ENCODE peak calls at places on chromosome 3, in five cellular contexts. B is IMR-90, K is neuronal stem cell, W is mesenchymal stem cell, O is H1. Z is an unnamed sample. For H3K79me1 and H3K9me3, the result is how much of the 10 kb centered on the place peaks cover.

GRCh38 chr3:126025116-126025729 is 56.2 kb downstream of the ROPN1B start:
- DNase-seq in K (no peak), B (no peak), W (no peak), O (no peak), Z (peak)

GRCh38 chr3:117939628-117940027 is 1095.0 kb downstream of the IGSF11 start:
- DNase-seq in B (no peak), O (no peak), K (no peak), W (no peak), Z (no peak)

GRCh38 chr3:142940472-142940871 is 23.0 kb downstream of the PAQR9 start:
- DNase-seq in W (no peak), B (no peak), K (no peak), O (no peak), Z (no peak)

GRCh38 chr3:111917300-111917699 is 58.2 kb downstream of the PHLDB2 start:
- DNase-seq in K (peak), O (no peak), W (no peak), B (peak), Z (no peak)

GRCh38 chr3:43699864-43700263 is 9.1 kb downstream of the ABHD5 start:
- DNase-seq in O (no peak), B (peak), W (no peak), K (no peak), Z (no peak)

GRCh38 chr3:43872901-43873300 is 182.2 kb downstream of the ABHD5 start:
- DNase-seq in B (peak), K (no peak), O (no peak), W (peak), Z (peak)

GRCh38 chr3:178841011-178841410 is 230.6 kb downstream of the ZMAT3 start:
- DNase-seq in B (no peak), O (no peak), K (no peak), W (no peak), Z (no peak)

GRCh38 chr3:157499342-157499963 is 3.8 kb downstream of the VEPH1 start:
- DNase-seq in K (peak), B (no peak), O (peak), W (peak), Z (peak)

GRCh38 chr3:133835418-133835743 is 29.8 kb downstream of the SRPRB start:
- DNase-seq in O (no peak), B (no peak), W (no peak), K (no peak), Z (peak)

GRCh38 chr3:140290105-140290504 is 355.1 kb downstream of the CLSTN2 start:
- DNase-seq in O (no peak), B (no peak), W (no peak), K (no peak), Z (no peak)

GRCh38 chr3:179196098-179196497 is 47.9 kb downstream of the PIK3CA start:
- DNase-seq in O (no peak), K (no peak), W (peak), B (peak), Z (no peak)

GRCh38 chr3:129794319-129795201 is 99.0 kb downstream of the TMCC1 start:
- DNase-seq in W (peak), B (no peak), O (peak), K (peak), Z (peak)

GRCh38 chr3:138941259-138941885 is 5.6 kb downstream of the FOXL2 start:
- DNase-seq in O (no peak), B (peak), K (peak), W (peak), Z (peak)

GRCh38 chr3:66399529-66400232 is 101.1 kb downstream of the LRIG1 start:
- DNase-seq in K (no peak), O (no peak), B (no peak), W (no peak), Z (no peak)

GRCh38 chr3:137767146-137768020 is 3.3 kb downstream of the SOX14 start:
- DNase-seq in B (no peak), K (no peak), O (peak), W (no peak), Z (peak)

GRCh38 chr3:158509891-158510290 is 61.1 kb upstream of the MLF1 start:
- DNase-seq in B (no peak), W (no peak), K (no peak), O (no peak), Z (no peak)

GRCh38 chr3:66397745-66398144 is 103.1 kb downstream of the LRIG1 start:
- DNase-seq in K (no peak), B (peak), O (no peak), W (no peak), Z (no peak)

GRCh38 chr3:196246612-196247308 is 30.4 kb downstream of the SLC51A start:
- DNase-seq in B (peak), K (no peak), O (no peak), W (peak), Z (no peak)

GRCh38 chr3:29226709-29227108 is 54.2 kb upstream of the RBMS3 start:
- DNase-seq in W (no peak), B (peak), O (no peak), K (no peak), Z (no peak)

GRCh38 chr3:131374741-131375140 is 6.8 kb upstream of the NUDT16 start:
- DNase-seq in W (no peak), K (no peak), B (no peak), O (no peak), Z (no peak)

GRCh38 chr3:149435936-149436885 is 38.3 kb upstream of the TM4SF4 start:
- DNase-seq in O (no peak), K (no peak), B (no peak), W (peak), Z (no peak)

GRCh38 chr3:190807719-190808375 is 54.6 kb downstream of the GMNC start:
- DNase-seq in B (no peak), K (no peak), W (no peak), O (no peak), Z (no peak)

GRCh38 chr3:59313365-59313764 is 263.5 kb upstream of the CFAP20DC start:
- DNase-seq in B (peak), O (no peak), K (no peak), W (peak), Z (peak)

GRCh38 chr3:31516757-31517156 is 16.0 kb upstream of the STT3B start:
- DNase-seq in W (no peak), O (no peak), B (no peak), K (no peak), Z (no peak)

DNA sequence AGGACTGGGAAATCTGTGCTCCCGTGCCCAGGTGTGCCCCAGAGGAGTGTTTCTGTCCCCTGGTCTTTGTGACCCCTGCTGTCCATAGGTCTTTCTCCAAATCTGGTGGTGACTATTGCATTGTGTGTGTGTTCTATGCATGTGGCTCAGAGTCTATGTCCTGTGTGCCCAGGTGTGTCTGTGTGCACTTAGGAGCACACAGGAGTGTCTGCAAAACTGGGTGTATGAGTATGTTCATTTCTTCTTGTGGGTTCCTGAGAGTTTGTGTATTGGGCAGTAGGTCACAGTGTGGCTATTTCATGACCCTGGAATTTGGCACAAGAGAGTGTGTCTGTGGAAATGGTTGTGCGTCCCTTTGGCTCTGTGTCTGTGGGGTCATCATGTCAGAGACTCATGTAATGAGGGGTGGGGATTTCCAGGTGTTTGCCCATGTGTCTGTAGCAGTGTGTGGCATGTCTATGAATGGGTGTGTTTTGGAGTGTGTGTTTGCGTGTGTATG is 1.2 kb upstream of the GATA2 start:
- DNase-seq in B (no peak), W (no peak), O (no peak), K (no peak), Z (no peak)
- H3K79me1 ChIP-seq in B (under half), W (under half), O (under half), K (under half), Z (under half)

DNA sequence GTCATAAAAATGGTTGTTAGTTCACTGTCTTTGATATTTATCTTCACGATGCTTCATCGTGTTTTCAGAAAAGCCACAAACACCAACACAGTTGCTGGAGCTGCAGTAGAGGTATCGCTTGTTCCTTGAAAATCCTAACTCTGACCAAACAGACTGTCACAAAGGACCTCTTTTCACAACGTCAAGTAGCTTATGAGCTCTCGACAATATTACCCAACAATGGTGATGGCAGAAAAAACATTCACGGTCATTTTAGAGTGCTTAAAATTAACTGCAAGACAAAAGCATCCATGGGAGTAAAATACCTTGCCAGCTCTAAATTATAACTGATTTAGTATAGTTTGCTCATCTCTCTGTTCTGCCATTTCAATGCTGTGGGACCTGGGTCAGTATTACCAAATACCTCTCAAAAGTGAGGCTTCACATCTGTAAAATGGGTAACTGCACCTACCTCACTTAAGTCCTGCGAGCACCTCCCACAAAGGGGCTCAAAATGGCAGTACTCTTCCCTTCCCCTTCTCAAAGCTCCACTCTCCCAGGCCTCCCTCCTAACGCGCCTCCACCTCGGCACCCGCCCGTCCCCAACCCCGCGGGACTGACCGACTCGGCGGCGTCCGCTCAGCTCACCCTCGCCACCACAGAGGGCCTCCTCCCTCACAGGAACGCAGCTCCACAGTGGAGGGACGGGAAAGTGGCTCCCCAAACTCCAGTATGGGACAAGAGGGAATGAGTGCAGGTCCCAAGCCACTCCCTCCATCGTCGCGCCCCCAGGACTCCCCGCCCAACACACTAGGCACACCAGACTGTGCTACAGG is 534 bp downstream of the TRIM59 start:
- DNase-seq in O (no peak), W (peak), B (peak), K (peak), Z (no peak)
- H2AK5ac ChIP-seq in O (no peak), W (no peak), B (peak), K (peak), Z (no peak)

GRCh38 chr3:976021-976420 is 116.8 kb upstream of the CNTN6 start:
- DNase-seq in O (no peak), W (no peak), B (no peak), K (no peak), Z (no peak)

GRCh38 chr3:981156-981555 is 111.7 kb upstream of the CNTN6 start:
- DNase-seq in O (no peak), K (no peak), B (no peak), W (no peak), Z (no peak)
- H3K9me3 ChIP-seq in O (under half), K (under half), B (under half), W (under half), Z (under half)

GRCh38 chr3:46953265-46954010 is 23.1 kb downstream of the CCDC12 start:
- DNase-seq in B (no peak), O (no peak), W (no peak), K (no peak), Z (no peak)

GRCh38 chr3:46955157-46955556 is 21.4 kb downstream of the CCDC12 start:
- DNase-seq in K (no peak), W (no peak), O (no peak), B (no peak), Z (no peak)

GRCh38 chr3:46950661-46951241 is 25.8 kb downstream of the CCDC12 start:
- DNase-seq in B (no peak), W (no peak), O (no peak), K (no peak), Z (no peak)

GRCh38 chr3:46954178-46954577 is 22.4 kb downstream of the CCDC12 start:
- DNase-seq in O (no peak), B (no peak), W (no peak), K (no peak), Z (no peak)

DNA sequence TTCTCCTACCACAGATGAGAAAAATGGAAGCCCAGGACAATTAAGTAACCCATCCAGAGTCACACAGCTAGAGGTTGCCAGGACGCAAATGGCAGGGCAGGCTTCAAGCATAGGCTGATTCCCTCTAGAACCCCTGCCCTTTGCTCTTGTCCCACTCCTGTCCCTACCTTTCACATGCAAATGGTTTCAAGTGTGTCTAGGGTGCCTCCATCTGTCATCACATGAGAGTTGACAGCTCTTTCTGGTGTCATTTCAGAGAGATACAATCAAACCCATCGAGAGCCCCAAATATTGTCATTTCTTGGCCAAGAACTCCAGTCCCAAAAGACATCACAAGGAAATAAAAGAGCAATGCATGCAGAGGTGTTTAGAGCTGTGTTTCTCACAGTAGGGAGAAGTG is 23.7 kb downstream of the CCDC12 start:
- DNase-seq in B (no peak), K (no peak), W (no peak), O (no peak), Z (no peak)
- H3K79me1 ChIP-seq in B (under half), K (under half), W (under half), O (under half), Z (under half)

GRCh38 chr3:9946112-9947024 is 5.8 kb downstream of the PRRT3 start:
- DNase-seq in B (peak), O (peak), K (peak), W (peak), Z (peak)
- H2AK5ac ChIP-seq in B (peak), O (no peak), K (peak), W (no peak), Z (no peak)

GRCh38 chr3:122773856-122774535 is 19.6 kb downstream of the HSPBAP1 start:
- DNase-seq in O (no peak), W (no peak), K (no peak), B (no peak), Z (no peak)
- H3K9me3 ChIP-seq in O (under half), W (under half), K (under half), B (under half), Z (under half)

GRCh38 chr3:11588755-11589154 is 55.0 kb downstream of the VGLL4 start:
- DNase-seq in O (no peak), K (no peak), B (no peak), W (no peak), Z (no peak)

GRCh38 chr3:11591006-11591360 is 52.7 kb downstream of the VGLL4 start:
- DNase-seq in B (peak), K (no peak), W (peak), O (no peak), Z (no peak)

GRCh38 chr3:11587766-11588165 is 55.9 kb downstream of the VGLL4 start:
- DNase-seq in W (no peak), K (no peak), B (no peak), O (no peak), Z (no peak)

GRCh38 chr3:11589706-11590105 is 54.0 kb downstream of the VGLL4 start:
- DNase-seq in W (no peak), K (no peak), O (no peak), B (no peak), Z (no peak)

GRCh38 chr3:11588338-11588737 is 55.4 kb downstream of the VGLL4 start:
- DNase-seq in K (no peak), O (no peak), B (no peak), W (no peak), Z (no peak)
- H3K79me1 ChIP-seq in K (under half), O (under half), B (under half), W (under half), Z (under half)

GRCh38 chr3:48189321-48189720 is 1.1 kb upstream of the CDC25A start:
- DNase-seq in O (no peak), K (no peak), B (no peak), W (no peak), Z (no peak)

GRCh38 chr3:48194446-48195071 is 6.3 kb upstream of the CDC25A start:
- DNase-seq in O (peak), K (peak), B (peak), W (peak), Z (peak)

GRCh38 chr3:48187579-48188265 is 495 bp downstream of the CDC25A start:
- DNase-seq in K (peak), W (no peak), B (no peak), O (no peak), Z (peak)

GRCh38 chr3:48188266-48189201 is at the start of gene CDC25A:
- DNase-seq in W (peak), B (peak), O (peak), K (peak), Z (peak)

GRCh38 chr3:48190911-48191310 is 2.7 kb upstream of the CDC25A start:
- DNase-seq in O (no peak), K (no peak), W (no peak), B (no peak), Z (no peak)
- H2AK5ac ChIP-seq in O (peak), K (no peak), W (no peak), B (no peak), Z (no peak)

Z was measured in H9.